ENCODE peak calls at places on chromosomes 1 and 21, in seven cellular contexts. T is A549, K is NT2/D1, G is HCT116, O is uterus, B is HAP-1, L is neural progenitor cell. H is an unnamed sample. For H3K4me1, the result is how much of the 10 kb centered on the place peaks cover.

GRCh38 chr1:153465728-153466625 is 5.5 kb upstream of the S100A7 start:
- DNase-seq in T (peak), K (peak), G (peak), O (peak), B (peak), L (peak), H (peak)

GRCh38 chr21:32456497-32456918 is 44.0 kb downstream of the EVA1C start:
- DNase-seq in T (no peak), K (no peak), G (no peak), O (peak), B (no peak), L (no peak), H (no peak)

GRCh38 chr1:1419812-1420653 is 1.0 kb downstream of the ANKRD65 start:
- DNase-seq in T (no peak), K (no peak), G (no peak), O (no peak), B (no peak), L (peak), H (peak)

GRCh38 chr1:109197163-109198042 is 16.3 kb upstream of the SARS1 start:
- DNase-seq in T (peak), K (no peak), G (peak), O (no peak), B (no peak), L (no peak), H (no peak)

GRCh38 chr1:47213230-47213676 is 18.8 kb downstream of the TAL1 start:
- DNase-seq in T (no peak), K (no peak), G (no peak), O (no peak), B (no peak), L (no peak), H (no peak)

GRCh38 chr1:92577251-92577895 is 90.6 kb upstream of the GFI1 start:
- DNase-seq in T (no peak), K (no peak), G (no peak), O (no peak), B (no peak), L (peak), H (no peak)

GRCh38 chr1:208185801-208186201 is 58.4 kb downstream of the PLXNA2 start:
- DNase-seq in T (no peak), K (no peak), G (no peak), O (no peak), B (no peak), L (no peak), H (no peak)

GRCh38 chr1:220113136-220113695 is 19.3 kb downstream of the IARS2 start:
- DNase-seq in T (peak), K (peak), G (no peak), O (no peak), B (peak), L (peak), H (no peak)

GRCh38 chr1:81424056-81424455 is 376.7 kb upstream of the ADGRL2 start:
- DNase-seq in T (no peak), K (no peak), G (no peak), O (no peak), B (no peak), L (no peak), H (no peak)

GRCh38 chr21:33402011-33402979 is 918 bp upstream of the IFNGR2 start:
- DNase-seq in T (no peak), K (no peak), G (no peak), O (peak), B (no peak), L (peak), H (peak)

GRCh38 chr21:27561116-27561515 is 594.2 kb upstream of the ADAMTS5 start:
- DNase-seq in T (no peak), K (no peak), G (no peak), O (no peak), B (no peak), L (no peak), H (peak)

GRCh38 chr1:221781102-221781744 is 39.3 kb upstream of the DUSP10 start:
- DNase-seq in T (no peak), K (no peak), G (no peak), O (no peak), B (no peak), L (no peak), H (no peak)

GRCh38 chr1:235597867-235598553 is 51.6 kb downstream of the GNG4 start:
- DNase-seq in T (peak), K (peak), G (peak), O (no peak), B (peak), L (peak), H (no peak)

GRCh38 chr1:26772687-26773086 is 15.1 kb upstream of the PIGV start:
- DNase-seq in T (peak), K (no peak), G (no peak), O (no peak), B (no peak), L (no peak), H (no peak)

GRCh38 chr1:71222668-71223067 is 141.8 kb upstream of the ZRANB2 start:
- DNase-seq in T (no peak), K (no peak), G (no peak), O (no peak), B (no peak), L (no peak), H (no peak)

GRCh38 chr1:17028662-17029188 is 17.0 kb upstream of the ATP13A2 start:
- DNase-seq in T (no peak), K (no peak), G (no peak), O (no peak), B (no peak), L (no peak), H (no peak)

GRCh38 chr1:161487483-161487827 is 17.8 kb upstream of the FCGR2A start:
- DNase-seq in T (no peak), K (no peak), G (no peak), O (peak), B (no peak), L (no peak), H (no peak)

GRCh38 chr1:212440419-212440818 is 7.7 kb downstream of the NENF start:
- DNase-seq in T (no peak), K (no peak), G (no peak), O (no peak), B (no peak), L (no peak), H (no peak)

GRCh38 chr1:109546311-109547109 is 1.9 kb upstream of the GNAI3 start:
- DNase-seq in T (peak), K (peak), G (peak), O (peak), B (peak), L (peak), H (peak)

GRCh38 chr1:9653195-9653782 is 1.8 kb downstream of the PIK3CD start:
- DNase-seq in T (no peak), K (no peak), G (no peak), O (no peak), B (no peak), L (no peak), H (no peak)

GRCh38 chr1:22326931-22327330 is 124.7 kb upstream of the ZBTB40 start:
- DNase-seq in T (no peak), K (no peak), G (no peak), O (no peak), B (no peak), L (no peak), H (no peak)

DNA sequence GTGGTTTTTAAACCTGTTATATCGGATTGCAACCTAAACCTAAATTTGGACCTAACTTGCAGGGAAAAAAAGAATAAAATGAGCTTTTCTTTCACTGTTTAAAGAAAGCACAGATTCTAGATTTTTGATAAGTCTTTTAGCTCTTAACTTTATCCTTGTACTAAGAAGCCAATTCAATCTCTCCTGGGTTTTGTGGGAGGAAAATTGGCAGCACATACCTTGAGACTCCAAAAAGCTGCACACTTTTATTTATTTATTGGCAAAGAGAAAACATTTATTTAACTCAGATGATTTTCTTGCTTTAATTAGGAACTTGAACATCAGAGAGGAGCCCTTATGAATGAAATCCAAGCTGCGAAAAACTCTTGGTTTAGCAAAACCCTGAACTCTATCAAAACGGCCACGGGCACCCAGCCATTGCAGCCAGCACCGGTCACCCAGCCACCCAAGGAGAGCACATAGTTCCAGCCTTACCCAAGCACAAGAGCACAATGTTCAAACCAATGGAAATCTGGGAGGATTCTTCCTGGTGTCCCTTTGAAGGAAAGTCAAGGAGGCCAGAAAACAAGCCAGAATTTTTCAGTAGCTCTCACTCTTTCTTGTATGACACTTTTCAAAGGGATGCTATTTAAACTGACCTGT is 10.1 kb upstream of the CACYBP start:
- DNase-seq in T (no peak), K (no peak), G (no peak), O (peak), B (no peak), L (no peak), H (peak)
- H3K4me3 ChIP-seq in T (peak), K (no peak), G (no peak), O (peak), B (no peak), L (no peak), H (peak)

GRCh38 chr1:204463125-204464060 is 31.2 kb downstream of the PIK3C2B start:
- DNase-seq in T (no peak), K (no peak), G (no peak), O (no peak), B (no peak), L (no peak), H (no peak)

GRCh38 chr1:204464174-204464573 is 30.4 kb downstream of the PIK3C2B start:
- DNase-seq in T (no peak), K (no peak), G (no peak), O (no peak), B (no peak), L (no peak), H (no peak)

GRCh38 chr1:204465469-204466415 is 28.9 kb downstream of the PIK3C2B start:
- DNase-seq in T (no peak), K (no peak), G (no peak), O (no peak), B (no peak), L (no peak), H (no peak)

GRCh38 chr1:204466416-204467405 is 27.9 kb downstream of the PIK3C2B start:
- DNase-seq in T (no peak), K (no peak), G (no peak), O (no peak), B (no peak), L (no peak), H (no peak)

DNA sequence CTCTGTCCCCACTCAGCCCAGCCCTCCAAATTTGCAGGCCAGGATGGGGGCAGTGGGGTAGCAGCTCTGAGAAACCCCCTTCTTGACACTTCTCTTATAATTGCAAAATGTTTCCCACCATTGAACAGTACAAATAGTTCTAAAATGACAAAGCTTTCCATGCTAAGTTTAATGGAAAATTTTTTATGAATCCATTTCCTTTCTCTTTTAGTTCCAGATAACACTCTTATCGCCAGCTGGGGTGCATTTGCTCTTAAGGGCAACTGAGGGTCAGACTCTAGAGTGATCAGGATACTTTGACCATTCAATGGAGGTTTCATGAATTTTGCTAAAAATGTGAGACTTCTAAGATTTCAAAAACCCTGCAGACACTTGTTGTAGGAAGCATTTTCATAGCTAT is 29.9 kb downstream of the PIK3C2B start:
- DNase-seq in T (no peak), K (no peak), G (no peak), O (no peak), B (no peak), L (no peak), H (no peak)
- H3K4me1 ChIP-seq in T (under half), K (under half), G (under half), O (under half), B (under half), L (under half), H (under half)

GRCh38 chr1:51331206-51332100 is 1.1 kb upstream of the TTC39A start:
- DNase-seq in T (peak), K (peak), G (peak), O (no peak), B (peak), L (no peak), H (no peak)

GRCh38 chr1:51328926-51329325 is 1.4 kb downstream of the TTC39A start:
- DNase-seq in T (no peak), K (no peak), G (no peak), O (no peak), B (no peak), L (no peak), H (no peak)

GRCh38 chr1:51328279-51328678 is 2.1 kb downstream of the TTC39A start:
- DNase-seq in T (no peak), K (no peak), G (no peak), O (no peak), B (no peak), L (no peak), H (no peak)

GRCh38 chr1:51330331-51331201 is at the start of gene TTC39A:
- DNase-seq in T (no peak), K (no peak), G (no peak), O (no peak), B (no peak), L (peak), H (no peak)

GRCh38 chr1:51329443-51330325 is 678 bp downstream of the TTC39A start:
- DNase-seq in T (no peak), K (no peak), G (no peak), O (no peak), B (no peak), L (no peak), H (no peak)
- H3K4me3 ChIP-seq in T (peak), K (peak), G (peak), O (no peak), B (peak), L (peak), H (no peak)

GRCh38 chr21:44421901-44422840 is 33.1 kb upstream of the LRRC3 start:
- DNase-seq in T (no peak), K (no peak), G (no peak), O (no peak), B (no peak), L (no peak), H (peak)
- H3K4me1 ChIP-seq in T (under half), K (under half), G (under half), O (under half), B (under half), L (under half), H (under half)